ENCODE peak calls at places on chromosomes 7 and 10, in four cellular contexts. D, X, L and W are unnamed samples.
A peak's percentile ranks its signal among the peaks of the same experiment; 100 is the strongest.

GRCh38 chr10:129501652-129502436 is 34.8 kb downstream of the MGMT start:
- DNase-seq in D (no peak), L (no peak), X (no peak), W (no peak)

GRCh38 chr10:60920479-60920878 is 23.5 kb downstream of the RHOBTB1 start:
- DNase-seq in X (no peak), L (no peak), D (no peak), W (no peak)

GRCh38 chr10:105950410-105950809 is 1214.1 kb downstream of the SORCS1 start:
- DNase-seq in D (peak; percentile 57), X (no peak), L (peak; percentile 30), W (no peak)

GRCh38 chr7:27064169-27064568 is 31.6 kb downstream of the HOXA1 start:
- DNase-seq in X (no peak), L (no peak), D (no peak), W (no peak)

GRCh38 chr7:10121641-10122040 is 852.0 kb upstream of the PHF14 start:
- DNase-seq in D (no peak), L (no peak), X (no peak), W (no peak)

GRCh38 chr10:121928528-121928884 is 675 bp upstream of the ATE1 start:
- DNase-seq in L (peak; percentile 40), X (no peak), D (no peak), W (no peak)

GRCh38 chr10:103510046-103510685 is 16.7 kb downstream of the NEURL1 start:
- DNase-seq in D (no peak), L (no peak), X (no peak), W (no peak)

GRCh38 chr10:108544500-108545120 is 1378.7 kb downstream of the XPNPEP1 start:
- DNase-seq in X (peak; percentile 8), L (peak; percentile 46), D (peak; percentile 80), W (no peak)

GRCh38 chr10:43222296-43222695 is 44.6 kb downstream of the RASGEF1A start:
- DNase-seq in D (no peak), X (no peak), L (no peak), W (no peak)

GRCh38 chr10:28505359-28505959 is 27.5 kb upstream of the WAC start:
- DNase-seq in X (no peak), D (no peak), L (no peak), W (peak; percentile 30)

GRCh38 chr7:158824028-158824427 is 5.3 kb downstream of the ESYT2 start:
- DNase-seq in X (no peak), L (peak; percentile 81), D (no peak), W (no peak)

GRCh38 chr7:87445897-87446296 is 29.6 kb downstream of the ABCB4 start:
- DNase-seq in X (no peak), D (no peak), L (peak; percentile 9), W (no peak)

GRCh38 chr7:159144756-159145543 is at the start of gene VIPR2:
- DNase-seq in X (no peak), L (no peak), D (no peak), W (no peak)

GRCh38 chr10:88990528-88991160 is at the start of gene FAS:
- DNase-seq in L (peak; percentile 87), D (peak; percentile 52), X (peak; percentile 45), W (no peak)